ENCODE peak calls at places on chromosomes 12 and 14, in ten cellular contexts. One of them, this sample, is unnamed.

GRCh38 chr12:12840500-12840899 is 27.4 kb downstream of the DDX47 start:
- DNase-seq in OCI-LY7: no peak
- DNase-seq in BJ: no peak
- DNase-seq in mammary epithelial cell: no peak
- DNase-seq in cardiac fibroblast: no peak
- DNase-seq in cardiac muscle cell: no peak
- DNase-seq in mucosa of descending colon: no peak
- DNase-seq in bronchial epithelial cell: no peak
- DNase-seq in heart right ventricle: no peak
- DNase-seq in A549: no peak
- DNase-seq in this sample: no peak

GRCh38 chr12:108839011-108839889 is 18.1 kb downstream of the SSH1 start:
- DNase-seq in OCI-LY7: no peak
- DNase-seq in BJ: peak; percentile 79
- DNase-seq in mammary epithelial cell: peak; percentile 20
- DNase-seq in cardiac fibroblast: peak; percentile 90
- DNase-seq in cardiac muscle cell: peak; percentile 73
- DNase-seq in mucosa of descending colon: no peak
- DNase-seq in bronchial epithelial cell: no peak
- DNase-seq in heart right ventricle: peak; percentile 57
- DNase-seq in A549: no peak
- DNase-seq in this sample: peak; percentile 72

GRCh38 chr12:47303207-47303606 is 223.4 kb upstream of the AMIGO2 start:
- DNase-seq in OCI-LY7: no peak
- DNase-seq in BJ: no peak
- DNase-seq in mammary epithelial cell: no peak
- DNase-seq in cardiac fibroblast: no peak
- DNase-seq in cardiac muscle cell: no peak
- DNase-seq in mucosa of descending colon: no peak
- DNase-seq in bronchial epithelial cell: no peak
- DNase-seq in heart right ventricle: no peak
- DNase-seq in A549: no peak
- DNase-seq in this sample: peak; percentile 61

GRCh38 chr12:96501139-96501741 is 11.9 kb downstream of the CFAP54 start:
- DNase-seq in OCI-LY7: peak; percentile 66
- DNase-seq in BJ: no peak
- DNase-seq in mammary epithelial cell: peak; percentile 88
- DNase-seq in cardiac fibroblast: peak; percentile 88
- DNase-seq in cardiac muscle cell: peak; percentile 84
- DNase-seq in mucosa of descending colon: peak; percentile 62
- DNase-seq in bronchial epithelial cell: peak; percentile 92
- DNase-seq in heart right ventricle: peak; percentile 36
- DNase-seq in A549: peak; percentile 84
- DNase-seq in this sample: peak; percentile 79

GRCh38 chr12:54393743-54394142 is 9.2 kb upstream of the ZNF385A start:
- DNase-seq in OCI-LY7: no peak
- DNase-seq in BJ: no peak
- DNase-seq in mammary epithelial cell: no peak
- DNase-seq in cardiac fibroblast: no peak
- DNase-seq in cardiac muscle cell: no peak
- DNase-seq in mucosa of descending colon: no peak
- DNase-seq in bronchial epithelial cell: no peak
- DNase-seq in heart right ventricle: no peak
- DNase-seq in A549: no peak
- DNase-seq in this sample: no peak

GRCh38 chr14:67018720-67019119 is 170.5 kb upstream of the GARIN2 start:
- DNase-seq in OCI-LY7: no peak
- DNase-seq in BJ: no peak
- DNase-seq in mammary epithelial cell: no peak
- DNase-seq in cardiac fibroblast: no peak
- DNase-seq in cardiac muscle cell: no peak
- DNase-seq in mucosa of descending colon: no peak
- DNase-seq in bronchial epithelial cell: no peak
- DNase-seq in heart right ventricle: no peak
- DNase-seq in A549: no peak
- DNase-seq in this sample: no peak

GRCh38 chr12:115466076-115466475 is 782.1 kb upstream of the TBX3 start:
- DNase-seq in OCI-LY7: no peak
- DNase-seq in BJ: peak; percentile 10
- DNase-seq in mammary epithelial cell: no peak
- DNase-seq in cardiac fibroblast: no peak
- DNase-seq in cardiac muscle cell: peak; percentile 7
- DNase-seq in mucosa of descending colon: no peak
- DNase-seq in bronchial epithelial cell: no peak
- DNase-seq in heart right ventricle: no peak
- DNase-seq in A549: no peak
- DNase-seq in this sample: no peak

GRCh38 chr14:92613008-92613658 is 99.6 kb downstream of the RIN3 start:
- DNase-seq in OCI-LY7: peak; percentile 63
- DNase-seq in BJ: no peak
- DNase-seq in mammary epithelial cell: no peak
- DNase-seq in cardiac fibroblast: peak; percentile 23
- DNase-seq in cardiac muscle cell: peak; percentile 16
- DNase-seq in mucosa of descending colon: no peak
- DNase-seq in bronchial epithelial cell: no peak
- DNase-seq in heart right ventricle: peak; percentile 43
- DNase-seq in A549: peak; percentile 47
- DNase-seq in this sample: peak; percentile 20

GRCh38 chr12:125105600-125105999 is 40.4 kb downstream of the AACS start:
- DNase-seq in OCI-LY7: no peak
- DNase-seq in BJ: no peak
- DNase-seq in mammary epithelial cell: no peak
- DNase-seq in cardiac fibroblast: no peak
- DNase-seq in cardiac muscle cell: no peak
- DNase-seq in mucosa of descending colon: no peak
- DNase-seq in bronchial epithelial cell: no peak
- DNase-seq in heart right ventricle: no peak
- DNase-seq in A549: no peak
- DNase-seq in this sample: no peak

GRCh38 chr14:77007975-77008421 is 20.5 kb downstream of the IRF2BPL start:
- DNase-seq in OCI-LY7: no peak
- DNase-seq in BJ: no peak
- DNase-seq in mammary epithelial cell: peak; percentile 68
- DNase-seq in cardiac fibroblast: no peak
- DNase-seq in cardiac muscle cell: no peak
- DNase-seq in mucosa of descending colon: peak; percentile 88
- DNase-seq in bronchial epithelial cell: peak; percentile 71
- DNase-seq in heart right ventricle: peak; percentile 56
- DNase-seq in A549: no peak
- DNase-seq in this sample: no peak

GRCh38 chr12:3751151-3752095 is 1.5 kb downstream of the CRACR2A start:
- DNase-seq in OCI-LY7: no peak
- DNase-seq in BJ: no peak
- DNase-seq in mammary epithelial cell: no peak
- DNase-seq in cardiac fibroblast: no peak
- DNase-seq in cardiac muscle cell: no peak
- DNase-seq in mucosa of descending colon: no peak
- DNase-seq in bronchial epithelial cell: no peak
- DNase-seq in heart right ventricle: no peak
- DNase-seq in A549: no peak
- DNase-seq in this sample: no peak

GRCh38 chr12:47360771-47361388 is 281.1 kb upstream of the AMIGO2 start:
- DNase-seq in OCI-LY7: peak; percentile 41
- DNase-seq in BJ: no peak
- DNase-seq in mammary epithelial cell: no peak
- DNase-seq in cardiac fibroblast: peak; percentile 13
- DNase-seq in cardiac muscle cell: peak; percentile 37
- DNase-seq in mucosa of descending colon: no peak
- DNase-seq in bronchial epithelial cell: no peak
- DNase-seq in heart right ventricle: no peak
- DNase-seq in A549: no peak
- DNase-seq in this sample: peak; percentile 27

GRCh38 chr12:105455250-105455649 is 124.8 kb downstream of the C12orf75 start:
- DNase-seq in OCI-LY7: no peak
- DNase-seq in BJ: no peak
- DNase-seq in mammary epithelial cell: peak; percentile 62
- DNase-seq in cardiac fibroblast: no peak
- DNase-seq in cardiac muscle cell: no peak
- DNase-seq in mucosa of descending colon: no peak
- DNase-seq in bronchial epithelial cell: peak; percentile 89
- DNase-seq in heart right ventricle: no peak
- DNase-seq in A549: no peak
- DNase-seq in this sample: no peak

GRCh38 chr14:95875831-95876768 is 532 bp upstream of the TUNAR start:
- DNase-seq in OCI-LY7: no peak
- DNase-seq in BJ: no peak
- DNase-seq in mammary epithelial cell: no peak
- DNase-seq in cardiac fibroblast: no peak
- DNase-seq in cardiac muscle cell: no peak
- DNase-seq in mucosa of descending colon: no peak
- DNase-seq in bronchial epithelial cell: no peak
- DNase-seq in heart right ventricle: no peak
- DNase-seq in A549: no peak
- DNase-seq in this sample: no peak
- H3K4me3 ChIP-seq in OCI-LY7: no peak overlapping the region
- H3K4me3 ChIP-seq in BJ: no peak overlapping the region
- H3K4me3 ChIP-seq in mammary epithelial cell: no peak overlapping the region
- H3K4me3 ChIP-seq in cardiac fibroblast: no peak overlapping the region
- H3K4me3 ChIP-seq in cardiac muscle cell: peak overlapping the region; percentile 72
- H3K4me3 ChIP-seq in mucosa of descending colon: no peak overlapping the region
- H3K4me3 ChIP-seq in bronchial epithelial cell: no peak overlapping the region
- H3K4me3 ChIP-seq in heart right ventricle: peak overlapping the region; percentile 10
- H3K4me3 ChIP-seq in A549: no peak overlapping the region
- H3K4me3 ChIP-seq in this sample: no peak overlapping the region

DNA sequence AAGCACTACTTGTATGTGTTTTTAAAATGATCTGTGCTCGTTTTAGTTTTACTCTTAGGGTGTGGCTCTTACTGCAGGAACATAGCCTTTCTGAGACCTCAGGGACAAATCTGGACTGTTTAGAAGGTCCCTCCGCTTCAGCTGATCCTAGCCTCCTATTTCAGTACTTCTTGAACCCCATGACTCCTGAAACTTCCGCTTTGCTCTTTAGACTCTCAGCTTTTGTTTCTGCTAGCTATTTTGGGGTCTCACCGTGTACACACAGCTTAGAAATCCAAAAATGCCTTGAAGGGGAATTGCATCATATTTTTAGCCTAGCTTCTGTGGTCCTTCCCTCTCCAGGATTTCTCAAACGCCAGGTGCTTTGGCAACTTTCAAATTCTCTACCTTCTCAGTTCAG is 8.3 kb downstream of the OR11G2 start:
- DNase-seq in OCI-LY7: no peak
- DNase-seq in BJ: no peak
- DNase-seq in mammary epithelial cell: no peak
- DNase-seq in cardiac fibroblast: no peak
- DNase-seq in cardiac muscle cell: no peak
- DNase-seq in mucosa of descending colon: no peak
- DNase-seq in bronchial epithelial cell: no peak
- DNase-seq in heart right ventricle: no peak
- DNase-seq in A549: no peak
- DNase-seq in this sample: no peak
- TF ChIP-seq CTCF in OCI-LY7: no peak
- TF ChIP-seq CTCF in BJ: no peak
- TF ChIP-seq CTCF in mammary epithelial cell: no peak
- TF ChIP-seq CTCF in cardiac fibroblast: no peak
- TF ChIP-seq CTCF in cardiac muscle cell: no peak
- TF ChIP-seq CTCF in mucosa of descending colon: no peak
- TF ChIP-seq CTCF in bronchial epithelial cell: no peak
- TF ChIP-seq CTCF in heart right ventricle: no peak
- TF ChIP-seq CTCF in A549: no peak
- TF ChIP-seq CTCF in this sample: no peak

GRCh38 chr12:67648306-67649164 is at the start of gene DYRK2:
- DNase-seq in OCI-LY7: peak; percentile 89
- DNase-seq in BJ: no peak
- DNase-seq in mammary epithelial cell: peak; percentile 72
- DNase-seq in cardiac fibroblast: peak; percentile 86
- DNase-seq in cardiac muscle cell: peak; percentile 89
- DNase-seq in mucosa of descending colon: peak; percentile 89
- DNase-seq in bronchial epithelial cell: peak; percentile 26
- DNase-seq in heart right ventricle: peak; percentile 85
- DNase-seq in A549: peak; percentile 79
- DNase-seq in this sample: peak; percentile 79

GRCh38 chr12:67650528-67651379 is 2.2 kb downstream of the DYRK2 start:
- DNase-seq in OCI-LY7: peak; percentile 64
- DNase-seq in BJ: no peak
- DNase-seq in mammary epithelial cell: no peak
- DNase-seq in cardiac fibroblast: no peak
- DNase-seq in cardiac muscle cell: no peak
- DNase-seq in mucosa of descending colon: peak; percentile 52
- DNase-seq in bronchial epithelial cell: no peak
- DNase-seq in heart right ventricle: no peak
- DNase-seq in A549: no peak
- DNase-seq in this sample: peak; percentile 11

GRCh38 chr12:67650127-67650495 is 1.6 kb downstream of the DYRK2 start:
- DNase-seq in OCI-LY7: no peak
- DNase-seq in BJ: no peak
- DNase-seq in mammary epithelial cell: no peak
- DNase-seq in cardiac fibroblast: peak; percentile 22
- DNase-seq in cardiac muscle cell: no peak
- DNase-seq in mucosa of descending colon: no peak
- DNase-seq in bronchial epithelial cell: no peak
- DNase-seq in heart right ventricle: peak; percentile 51
- DNase-seq in A549: no peak
- DNase-seq in this sample: peak; percentile 16

GRCh38 chr12:67649165-67650126 is 901 bp downstream of the DYRK2 start:
- DNase-seq in OCI-LY7: peak; percentile 45
- DNase-seq in BJ: no peak
- DNase-seq in mammary epithelial cell: no peak
- DNase-seq in cardiac fibroblast: peak; percentile 29
- DNase-seq in cardiac muscle cell: no peak
- DNase-seq in mucosa of descending colon: peak; percentile 73
- DNase-seq in bronchial epithelial cell: no peak
- DNase-seq in heart right ventricle: peak; percentile 57
- DNase-seq in A549: no peak
- DNase-seq in this sample: peak; percentile 11

GRCh38 chr12:67651380-67651695 is 2.8 kb downstream of the DYRK2 start:
- DNase-seq in OCI-LY7: peak; percentile 64
- DNase-seq in BJ: no peak
- DNase-seq in mammary epithelial cell: peak; percentile 23
- DNase-seq in cardiac fibroblast: peak; percentile 64
- DNase-seq in cardiac muscle cell: peak; percentile 58
- DNase-seq in mucosa of descending colon: no peak
- DNase-seq in bronchial epithelial cell: peak; percentile 14
- DNase-seq in heart right ventricle: no peak
- DNase-seq in A549: peak; percentile 46
- DNase-seq in this sample: peak; percentile 44
- H3K4me3 ChIP-seq in OCI-LY7: peak overlapping the region; percentile 98
- H3K4me3 ChIP-seq in BJ: peak overlapping the region; percentile 84
- H3K4me3 ChIP-seq in mammary epithelial cell: no peak overlapping the region
- H3K4me3 ChIP-seq in cardiac fibroblast: no peak overlapping the region
- H3K4me3 ChIP-seq in cardiac muscle cell: peak overlapping the region; percentile 61
- H3K4me3 ChIP-seq in mucosa of descending colon: peak overlapping the region; percentile 3
- H3K4me3 ChIP-seq in bronchial epithelial cell: no peak overlapping the region
- H3K4me3 ChIP-seq in heart right ventricle: peak overlapping the region; percentile 93
- H3K4me3 ChIP-seq in A549: no peak overlapping the region
- H3K4me3 ChIP-seq in this sample: peak overlapping the region; percentile 85

GRCh38 chr14:81834308-81834707 is 300.7 kb upstream of the SEL1L start:
- DNase-seq in OCI-LY7: no peak
- DNase-seq in BJ: no peak
- DNase-seq in mammary epithelial cell: no peak
- DNase-seq in cardiac fibroblast: no peak
- DNase-seq in cardiac muscle cell: no peak
- DNase-seq in mucosa of descending colon: no peak
- DNase-seq in bronchial epithelial cell: peak; percentile 38
- DNase-seq in heart right ventricle: no peak
- DNase-seq in A549: no peak
- DNase-seq in this sample: no peak

DNA sequence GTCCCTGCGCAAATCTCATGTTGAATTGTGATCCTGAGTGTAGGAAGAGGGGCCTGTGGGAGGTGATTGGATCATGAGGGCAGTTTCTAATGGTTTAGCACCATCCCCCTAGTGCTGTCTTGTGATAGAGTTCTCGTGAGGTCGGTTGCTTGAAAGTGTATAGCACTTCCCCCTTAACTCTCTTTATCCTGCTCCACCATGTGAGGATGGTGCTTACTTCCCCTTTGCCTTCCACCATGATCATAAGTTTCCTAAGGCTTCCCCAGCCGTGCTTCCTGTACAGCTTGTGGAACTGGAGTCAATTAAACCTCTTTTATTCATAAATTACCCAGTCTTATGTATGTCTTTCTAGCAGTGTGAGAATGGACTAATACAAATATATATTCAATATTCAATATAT is 303.7 kb upstream of the SEL1L start:
- DNase-seq in OCI-LY7: no peak
- DNase-seq in BJ: no peak
- DNase-seq in mammary epithelial cell: no peak
- DNase-seq in cardiac fibroblast: no peak
- DNase-seq in cardiac muscle cell: no peak
- DNase-seq in mucosa of descending colon: no peak
- DNase-seq in bronchial epithelial cell: no peak
- DNase-seq in heart right ventricle: no peak
- DNase-seq in A549: no peak
- DNase-seq in this sample: no peak
- TF ChIP-seq CTCF in OCI-LY7: no peak
- TF ChIP-seq CTCF in BJ: no peak
- TF ChIP-seq CTCF in mammary epithelial cell: no peak
- TF ChIP-seq CTCF in cardiac fibroblast: no peak
- TF ChIP-seq CTCF in cardiac muscle cell: no peak
- TF ChIP-seq CTCF in mucosa of descending colon: no peak
- TF ChIP-seq CTCF in bronchial epithelial cell: no peak
- TF ChIP-seq CTCF in heart right ventricle: no peak
- TF ChIP-seq CTCF in A549: no peak
- TF ChIP-seq CTCF in this sample: no peak